ENCODE peak calls at places on chromosomes 3 and 15, in five cellular contexts. K, E, T, P and J are unnamed samples.

GRCh38 chr3:111871809-111872623 is 13.0 kb downstream of the PHLDB2 start:
- ATAC-seq in T (no peak), E (peak), P (no peak), K (no peak), J (no peak)

GRCh38 chr3:16059081-16059537 is 115.4 kb upstream of the GALNT15 start:
- ATAC-seq in P (no peak), T (peak), K (peak), E (no peak), J (no peak)

GRCh38 chr3:133926736-133927542 is 31.3 kb upstream of the RAB6B start:
- ATAC-seq in T (peak), E (peak), P (no peak), K (peak), J (peak)

GRCh38 chr15:93126496-93127083 is 37.6 kb upstream of the RGMA start:
- ATAC-seq in K (peak), E (peak), T (peak), P (no peak), J (no peak)

GRCh38 chr3:51681453-51681852 is 10.4 kb downstream of the TEX264 start:
- ATAC-seq in E (peak), T (peak), K (peak), P (peak), J (peak)

GRCh38 chr3:170657312-170657711 is 71.4 kb upstream of the SLC7A14 start:
- ATAC-seq in T (no peak), E (no peak), P (no peak), K (no peak), J (no peak)

GRCh38 chr3:58117561-58118305 is 93.0 kb downstream of the DNASE1L3 start:
- ATAC-seq in P (no peak), T (peak), K (peak), E (peak), J (no peak)

GRCh38 chr3:143171656-143172055 is 52.1 kb downstream of the CHST2 start:
- ATAC-seq in E (no peak), P (no peak), K (peak), T (no peak), J (peak)

GRCh38 chr15:75666823-75667501 is 19.2 kb downstream of the SNX33 start:
- ATAC-seq in K (peak), E (peak), P (no peak), T (peak), J (no peak)

GRCh38 chr3:33146791-33147445 is 33.1 kb downstream of the CRTAP start:
- ATAC-seq in E (peak), P (no peak), K (no peak), T (no peak), J (no peak)

GRCh38 chr3:73094127-73094526 is 32.7 kb downstream of the EBLN2 start:
- ATAC-seq in K (peak), E (no peak), P (no peak), T (peak), J (no peak)

GRCh38 chr3:79973482-79973881 is 205.7 kb upstream of the ROBO1 start:
- ATAC-seq in P (no peak), K (no peak), E (no peak), T (no peak), J (no peak)

GRCh38 chr15:101429646-101430045 is 59.9 kb downstream of the PCSK6 start:
- ATAC-seq in K (no peak), T (no peak), P (no peak), E (no peak), J (no peak)